ENCODE peak calls at places on chromosomes 12 and 14, in eight cellular contexts. P is WERI-Rb-1, O is upper lobe of right lung, R is left ventricle myocardium inferior, A is lung, Q is AG04450, S is nephron progenitor cell, K is HFFc6. E is an unnamed sample.

GRCh38 chr12:78698747-78699146 is 165.8 kb upstream of the SYT1 start:
- DNase-seq in A (no peak), O (no peak), K (peak; percentile 29), P (no peak), Q (no peak), R (no peak), S (no peak), E (no peak)

GRCh38 chr12:71948390-71948789 is 9.7 kb downstream of the TPH2 start:
- DNase-seq in R (no peak), S (no peak), O (no peak), Q (no peak), K (no peak), A (no peak), P (peak; percentile 11), E (no peak)

GRCh38 chr12:112759786-112760185 is 31.8 kb upstream of the RPH3A start:
- DNase-seq in O (no peak), A (no peak), S (no peak), P (no peak), K (no peak), R (no peak), Q (no peak), E (no peak)

GRCh38 chr12:5022030-5022429 is 21.6 kb upstream of the KCNA5 start:
- DNase-seq in Q (no peak), A (no peak), S (no peak), K (no peak), P (no peak), R (no peak), O (no peak), E (no peak)

GRCh38 chr12:78853231-78853630 is 11.3 kb upstream of the SYT1 start:
- DNase-seq in A (no peak), O (no peak), K (no peak), R (no peak), P (no peak), S (no peak), Q (no peak), E (no peak)

GRCh38 chr14:81427348-81428058 is 27.4 kb upstream of the STON2 start:
- DNase-seq in A (no peak), P (no peak), K (no peak), O (no peak), R (peak; percentile 22), Q (no peak), S (peak; percentile 34), E (no peak)

GRCh38 chr14:101227611-101228594 is 324.4 kb upstream of the RTL1 start:
- DNase-seq in K (no peak), A (no peak), Q (no peak), P (no peak), S (no peak), O (no peak), R (no peak), E (no peak)

GRCh38 chr14:31457665-31458659 is 656 bp upstream of the DTD2 start:
- DNase-seq in R (no peak), O (no peak), A (no peak), Q (no peak), K (no peak), S (no peak), P (no peak), E (no peak)

GRCh38 chr14:63438065-63438757 is 105.0 kb downstream of the PPP2R5E start:
- DNase-seq in P (peak; percentile 70), R (peak; percentile 38), K (peak; percentile 95), S (no peak), Q (peak; percentile 73), O (no peak), A (peak; percentile 59), E (no peak)

GRCh38 chr12:62891805-62892549 is 43.0 kb downstream of the PPM1H start:
- DNase-seq in O (no peak), R (no peak), Q (no peak), P (no peak), K (no peak), A (no peak), S (no peak), E (no peak)

GRCh38 chr12:106274575-106275081 is 26.8 kb upstream of the CKAP4 start:
- DNase-seq in A (no peak), S (no peak), O (no peak), Q (no peak), K (no peak), P (no peak), R (no peak), E (no peak)

GRCh38 chr14:91140672-91141071 is 26.8 kb downstream of the DGLUCY start:
- DNase-seq in P (peak; percentile 59), O (no peak), Q (no peak), K (no peak), S (no peak), R (no peak), A (no peak), E (no peak)

GRCh38 chr14:87615822-87616679 is 376.9 kb downstream of the GALC start:
- DNase-seq in R (peak; percentile 21), S (peak; percentile 72), O (no peak), A (peak; percentile 35), P (peak; percentile 77), K (no peak), Q (peak; percentile 3), E (peak; percentile 54)

GRCh38 chr12:74066476-74066875 is 471.2 kb upstream of the ATXN7L3B start:
- DNase-seq in K (no peak), O (peak; percentile 46), S (no peak), A (no peak), P (no peak), R (no peak), Q (no peak), E (no peak)
- TF ChIP-seq CTCF in K (no peak), O (no peak), S (no peak), A (no peak), P (no peak), R (no peak), Q (no peak), E (no peak)

GRCh38 chr12:50283230-50283923 is at the start of gene LIMA1:
- DNase-seq in S (peak; percentile 90), O (peak; percentile 97), K (peak; percentile 82), A (peak; percentile 90), Q (peak; percentile 55), P (peak; percentile 91), R (peak; percentile 93), E (peak; percentile 94)
- TF ChIP-seq CTCF in S (no peak), O (peak; percentile 33), K (peak; percentile 61), A (no peak), Q (peak; percentile 65), P (peak; percentile 50), R (peak; percentile 66), E (no peak)

GRCh38 chr14:102525213-102526143 is 15.9 kb upstream of the ANKRD9 start:
- DNase-seq in P (no peak), Q (no peak), A (no peak), R (no peak), O (peak; percentile 64), K (peak; percentile 63), S (no peak), E (no peak)
- TF ChIP-seq CTCF in P (no peak), Q (no peak), A (no peak), R (no peak), O (no peak), K (no peak), S (no peak), E (no peak)

DNA sequence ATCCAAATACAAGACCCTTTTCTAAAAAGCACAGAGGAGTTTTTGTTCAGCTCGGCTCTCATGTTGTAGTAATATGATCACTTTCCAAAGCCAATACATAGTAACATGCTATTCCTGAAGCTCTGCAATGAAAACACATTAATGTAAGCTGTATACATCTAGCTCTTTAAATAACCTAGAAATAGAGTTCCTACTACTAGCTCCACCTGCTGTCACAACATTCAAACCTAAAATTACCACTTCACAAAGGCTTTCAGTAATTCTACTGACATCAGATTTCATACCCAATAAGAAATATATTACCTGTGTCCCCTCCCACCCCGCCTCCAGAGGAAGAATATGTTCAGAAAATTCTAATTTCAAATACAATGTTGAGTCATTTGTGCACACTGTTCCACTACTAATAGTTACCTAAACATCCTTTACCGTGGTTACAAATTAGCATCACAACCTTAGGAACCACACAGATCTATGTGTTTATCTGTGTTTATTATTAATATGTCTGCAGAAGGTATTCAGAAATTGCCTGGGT is 17.8 kb downstream of the EFCAB11 start:
- DNase-seq in R (no peak), S (no peak), P (no peak), Q (no peak), K (no peak), O (no peak), A (no peak), E (no peak)
- TF ChIP-seq CTCF in R (no peak), S (no peak), P (no peak), Q (peak; percentile 36), K (peak; percentile 33), O (no peak), A (no peak), E (no peak)

E was measured in progenitor cell of endocrine pancreas.